ENCODE peak calls at places on chromosomes 5 and 9, in six cellular contexts. P is activated T-cell treated with anti-CD3 and anti-CD28 coated beads for 1 hour; U is GM12892; Q is Right ventricle myocardium superior; O is activated effector memory CD4-positive, alpha-beta T cell treated with anti-CD3 and anti-CD28 coated beads, Interleukin-2, amount 50 U/mL, for 16 hours; Z is stimulated activated CD8-positive, alpha-beta memory T cell treated with anti-CD3 and anti-CD28 coated beads, Interleukin-7, amount 100 ng/mL, for 1 hour. N is an unnamed sample.

GRCh38 chr5:139765409-139766217 is 30.0 kb upstream of the PSD2 start:
- DNase-seq in U (peak), O (peak), Q (peak), P (peak), Z (peak), N (no peak)

GRCh38 chr9:116361558-116361957 is 208.0 kb downstream of the PAPPA start:
- DNase-seq in Q (no peak), Z (no peak), O (no peak), U (no peak), P (no peak), N (no peak)

GRCh38 chr5:119919279-119919678 is 289.9 kb downstream of the FAM170A start:
- DNase-seq in Z (no peak), O (no peak), U (no peak), Q (no peak), P (no peak), N (no peak)

GRCh38 chr5:39014544-39014943 is 59.7 kb downstream of the RICTOR start:
- DNase-seq in Z (no peak), O (no peak), Q (no peak), P (no peak), U (no peak), N (no peak)

GRCh38 chr5:56849671-56850070 is 34.3 kb downstream of the MAP3K1 start:
- DNase-seq in Z (no peak), U (no peak), P (no peak), O (no peak), Q (no peak), N (no peak)

GRCh38 chr9:133825555-133826198 is 87.5 kb upstream of the SARDH start:
- DNase-seq in Q (peak), U (no peak), P (no peak), Z (no peak), O (no peak), N (no peak)

GRCh38 chr5:114308017-114308416 is 53.9 kb upstream of the KCNN2 start:
- DNase-seq in O (no peak), Z (no peak), Q (no peak), P (no peak), U (no peak), N (no peak)

GRCh38 chr5:115979628-115980041 is 17.4 kb downstream of the LVRN start:
- DNase-seq in U (no peak), Q (no peak), P (no peak), O (no peak), Z (no peak), N (no peak)

GRCh38 chr5:142301487-142302035 is 23.3 kb downstream of the SPRY4 start:
- DNase-seq in P (no peak), O (no peak), Q (no peak), Z (no peak), U (no peak), N (no peak)

GRCh38 chr5:42001673-42002072 is 76.6 kb downstream of the FBXO4 start:
- DNase-seq in U (no peak), P (no peak), O (no peak), Q (no peak), Z (no peak), N (no peak)

GRCh38 chr9:29213374-29214161 is 1640.3 kb upstream of the C9orf72 start:
- DNase-seq in U (no peak), Z (no peak), Q (no peak), P (no peak), O (no peak), N (no peak)

GRCh38 chr5:22572941-22573340 is 280.2 kb downstream of the CDH12 start:
- DNase-seq in Z (no peak), Q (no peak), P (no peak), U (no peak), O (no peak), N (no peak)

GRCh38 chr9:19381656-19382055 is 1.6 kb upstream of the RPS6 start:
- DNase-seq in Z (no peak), U (no peak), Q (no peak), P (no peak), O (no peak), N (no peak)

N was measured in esophagus squamous epithelium.